ENCODE peak calls at places on chromosome 6, in ten cellular contexts. F is RKO; W is AG08395; Q is left ventricle myocardium inferior; A is A549; N is stromal cell of bone marrow; D is cardiac muscle cell; S is memory B cell; J is EH; U is activated naive CD8-positive, alpha-beta T cell treated with anti-CD3 and anti-CD28 coated beads, Interleukin-2, amount 50 U/mL, for 24 hours. I is an unnamed sample.

GRCh38 chr6:41801380-41801779 is 13.9 kb downstream of the TOMM6 start:
- DNase-seq in D (peak; percentile 54), J (peak; percentile 37), Q (no peak), F (peak; percentile 54), S (no peak), U (no peak), N (no peak), A (peak; percentile 31), W (peak; percentile 15), I (no peak)

GRCh38 chr6:113434641-113435040 is 422.5 kb upstream of the MARCKS start:
- DNase-seq in S (no peak), F (no peak), Q (no peak), D (no peak), W (no peak), J (no peak), A (no peak), N (no peak), U (no peak), I (no peak)

GRCh38 chr6:145539831-145540230 is 195.5 kb downstream of the EPM2A start:
- DNase-seq in D (peak; percentile 29), W (no peak), U (no peak), Q (no peak), A (no peak), S (no peak), N (no peak), J (no peak), F (no peak), I (no peak)

GRCh38 chr6:134020968-134021367 is 31.5 kb downstream of the SLC2A12 start:
- DNase-seq in S (no peak), A (no peak), D (no peak), Q (no peak), J (no peak), U (no peak), W (no peak), F (no peak), N (no peak), I (no peak)

GRCh38 chr6:127079681-127080080 is 38.8 kb upstream of the RSPO3 start:
- DNase-seq in U (no peak), D (no peak), J (no peak), Q (no peak), N (no peak), W (no peak), S (no peak), F (no peak), A (no peak), I (no peak)

GRCh38 chr6:11179088-11179977 is 53.1 kb downstream of the NEDD9 start:
- DNase-seq in S (no peak), N (no peak), W (no peak), D (no peak), J (no peak), Q (no peak), U (no peak), A (no peak), F (no peak), I (no peak)

GRCh38 chr6:167576050-167576741 is 250.5 kb upstream of the AFDN start:
- DNase-seq in D (no peak), N (no peak), U (no peak), J (no peak), S (no peak), Q (no peak), F (no peak), A (no peak), W (no peak), I (no peak)

GRCh38 chr6:32952817-32953739 is at the start of gene HLA-DMA:
- DNase-seq in U (peak; percentile 69), S (peak; percentile 82), A (peak; percentile 93), D (peak; percentile 98), W (peak; percentile 96), F (peak; percentile 36), J (peak; percentile 99), Q (peak; percentile 74), N (peak; percentile 99), I (peak; percentile 96)

GRCh38 chr6:34451192-34451591 is 14.7 kb upstream of the PACSIN1 start:
- DNase-seq in F (no peak), W (no peak), S (no peak), N (no peak), D (no peak), J (no peak), Q (no peak), A (no peak), U (no peak), I (no peak)

GRCh38 chr6:150030611-150031010 is 5.3 kb upstream of the RAET1L start:
- DNase-seq in U (no peak), N (no peak), F (no peak), W (no peak), D (no peak), A (no peak), J (no peak), Q (no peak), S (no peak), I (no peak)

GRCh38 chr6:133980168-133980567 is 27.1 kb downstream of the TBPL1 start:
- DNase-seq in J (no peak), W (no peak), U (no peak), Q (no peak), A (no peak), F (no peak), N (no peak), S (no peak), D (no peak), I (no peak)

GRCh38 chr6:166541876-166542579 is 44.5 kb downstream of the RAMACL start:
- DNase-seq in N (no peak), W (no peak), U (no peak), D (no peak), Q (no peak), F (no peak), J (no peak), S (no peak), A (no peak), I (no peak)

GRCh38 chr6:79750806-79751205 is 119.7 kb downstream of the SH3BGRL2 start:
- DNase-seq in D (no peak), S (no peak), N (no peak), F (no peak), Q (no peak), A (no peak), W (no peak), J (no peak), U (no peak), I (no peak)

GRCh38 chr6:83633149-83633548 is 75.8 kb downstream of the SNAP91 start:
- DNase-seq in D (no peak), A (no peak), Q (no peak), J (no peak), S (no peak), F (no peak), N (no peak), W (no peak), U (no peak), I (no peak)

GRCh38 chr6:79307321-79308036 is 73.0 kb upstream of the HMGN3 start:
- DNase-seq in Q (no peak), D (no peak), S (no peak), A (no peak), J (no peak), N (no peak), U (no peak), F (peak; percentile 7), W (no peak), I (no peak)

GRCh38 chr6:1597924-1598323 is 11.8 kb upstream of the FOXC1 start:
- DNase-seq in J (peak; percentile 40), S (no peak), Q (no peak), D (peak; percentile 78), F (peak; percentile 36), A (no peak), W (no peak), U (no peak), N (no peak), I (no peak)

GRCh38 chr6:7819641-7820040 is 90.9 kb downstream of the TXNDC5 start:
- DNase-seq in S (no peak), W (peak; percentile 52), A (no peak), N (peak; percentile 32), F (no peak), Q (no peak), U (no peak), D (peak; percentile 34), J (peak; percentile 67), I (peak; percentile 34)

GRCh38 chr6:156719720-156720563 is 57.2 kb upstream of the ARID1B start:
- DNase-seq in J (peak; percentile 94), F (peak; percentile 81), A (peak; percentile 95), U (peak; percentile 73), W (peak; percentile 90), N (peak; percentile 75), S (peak; percentile 74), Q (peak; percentile 98), D (peak; percentile 97), I (peak; percentile 81)

GRCh38 chr6:17267586-17267985 is 13.6 kb upstream of the RBM24 start:
- DNase-seq in S (no peak), Q (no peak), F (no peak), N (peak; percentile 31), W (no peak), A (no peak), U (no peak), D (no peak), J (peak; percentile 35), I (no peak)

GRCh38 chr6:168133186-168133585 is 54.2 kb upstream of the FRMD1 start:
- DNase-seq in D (peak; percentile 78), N (peak; percentile 66), F (no peak), J (peak; percentile 57), Q (peak; percentile 52), S (no peak), A (no peak), U (no peak), W (peak; percentile 80), I (no peak)

GRCh38 chr6:40169878-40170277 is 235.6 kb upstream of the MOCS1 start:
- DNase-seq in D (no peak), Q (no peak), A (no peak), J (no peak), N (no peak), W (no peak), F (no peak), U (no peak), S (no peak), I (no peak)

GRCh38 chr6:54188832-54189231 is 77.6 kb downstream of the MLIP start:
- DNase-seq in A (no peak), F (no peak), J (no peak), U (no peak), N (no peak), D (peak; percentile 12), S (no peak), W (no peak), Q (no peak), I (no peak)

GRCh38 chr6:12973302-12973865 is 256.8 kb downstream of the PHACTR1 start:
- DNase-seq in Q (no peak), F (no peak), N (no peak), U (no peak), J (peak; percentile 5), D (peak; percentile 29), S (no peak), A (no peak), W (no peak), I (no peak)

GRCh38 chr6:25006565-25007001 is 70.8 kb upstream of the RIPOR2 start:
- DNase-seq in A (no peak), Q (peak; percentile 27), J (peak; percentile 56), D (peak; percentile 83), U (peak; percentile 39), F (no peak), S (peak; percentile 45), W (peak; percentile 39), N (peak; percentile 39), I (no peak)

GRCh38 chr6:41072836-41073202 is at the start of gene NFYA:
- DNase-seq in J (no peak), S (no peak), A (no peak), N (peak; percentile 97), F (peak; percentile 97), Q (no peak), W (no peak), D (no peak), U (peak; percentile 100), I (peak; percentile 96)

GRCh38 chr6:32945106-32945761 is 4.4 kb upstream of the HLA-DMB start:
- DNase-seq in J (no peak), Q (no peak), W (no peak), A (no peak), D (no peak), U (peak; percentile 73), N (no peak), F (no peak), S (no peak), I (no peak)

GRCh38 chr6:27684264-27685211 is 211.6 kb upstream of the ZNF184 start:
- DNase-seq in D (peak; percentile 84), U (peak; percentile 67), A (peak; percentile 93), F (peak; percentile 93), Q (no peak), W (peak; percentile 19), S (peak; percentile 41), J (peak; percentile 65), N (no peak), I (no peak)

GRCh38 chr6:168210239-168211107 is 109.1 kb downstream of the DACT2 start:
- DNase-seq in W (no peak), F (no peak), D (no peak), J (no peak), A (no peak), Q (no peak), N (no peak), S (no peak), U (no peak), I (no peak)

I was measured in AG09309.